ENCODE peak calls at places on chromosomes 5 and 9, in five cellular contexts. One of them, this sample, is unnamed.

GRCh38 chr5:17070646-17071045 is 134.6 kb upstream of the MYO10 start:
- DNase-seq in A549: no peak
- DNase-seq in K562: no peak
- DNase-seq in HepG2: no peak
- DNase-seq in GM23338: no peak
- DNase-seq in this sample: no peak

GRCh38 chr5:107955321-107955720 is 284.6 kb upstream of the EFNA5 start:
- DNase-seq in A549: no peak
- DNase-seq in K562: no peak
- DNase-seq in HepG2: no peak
- DNase-seq in GM23338: no peak
- DNase-seq in this sample: no peak

GRCh38 chr5:56735845-56736641 is 79.3 kb upstream of the MAP3K1 start:
- DNase-seq in A549: no peak
- DNase-seq in K562: no peak
- DNase-seq in HepG2: no peak
- DNase-seq in GM23338: peak; percentile 10
- DNase-seq in this sample: no peak

GRCh38 chr5:104189909-104190308 is 627.3 kb upstream of the NUDT12 start:
- DNase-seq in A549: no peak
- DNase-seq in K562: peak; percentile 41
- DNase-seq in HepG2: peak; percentile 10
- DNase-seq in GM23338: no peak
- DNase-seq in this sample: no peak

GRCh38 chr5:40430112-40430725 is 249.5 kb upstream of the PTGER4 start:
- DNase-seq in A549: no peak
- DNase-seq in K562: no peak
- DNase-seq in HepG2: no peak
- DNase-seq in GM23338: no peak
- DNase-seq in this sample: no peak

GRCh38 chr5:36442352-36442751 is 140.7 kb upstream of the RANBP3L start:
- DNase-seq in A549: peak; percentile 27
- DNase-seq in K562: peak; percentile 64
- DNase-seq in HepG2: peak; percentile 57
- DNase-seq in GM23338: no peak
- DNase-seq in this sample: no peak

GRCh38 chr5:96081276-96081858 is 119.7 kb upstream of the ELL2 start:
- DNase-seq in A549: no peak
- DNase-seq in K562: peak; percentile 15
- DNase-seq in HepG2: no peak
- DNase-seq in GM23338: no peak
- DNase-seq in this sample: no peak

GRCh38 chr5:127871448-127872153 is 168.4 kb downstream of the CCDC192 start:
- DNase-seq in A549: no peak
- DNase-seq in K562: no peak
- DNase-seq in HepG2: no peak
- DNase-seq in GM23338: no peak
- DNase-seq in this sample: no peak

GRCh38 chr5:177309351-177310191 is 2.1 kb downstream of the MXD3 start:
- DNase-seq in A549: peak; percentile 91
- DNase-seq in K562: peak; percentile 57
- DNase-seq in HepG2: peak; percentile 79
- DNase-seq in GM23338: peak; percentile 93
- DNase-seq in this sample: peak; percentile 62

GRCh38 chr5:99773290-99773689 is 761.9 kb upstream of the FAM174A start:
- DNase-seq in A549: no peak
- DNase-seq in K562: no peak
- DNase-seq in HepG2: no peak
- DNase-seq in GM23338: no peak
- DNase-seq in this sample: no peak

DNA sequence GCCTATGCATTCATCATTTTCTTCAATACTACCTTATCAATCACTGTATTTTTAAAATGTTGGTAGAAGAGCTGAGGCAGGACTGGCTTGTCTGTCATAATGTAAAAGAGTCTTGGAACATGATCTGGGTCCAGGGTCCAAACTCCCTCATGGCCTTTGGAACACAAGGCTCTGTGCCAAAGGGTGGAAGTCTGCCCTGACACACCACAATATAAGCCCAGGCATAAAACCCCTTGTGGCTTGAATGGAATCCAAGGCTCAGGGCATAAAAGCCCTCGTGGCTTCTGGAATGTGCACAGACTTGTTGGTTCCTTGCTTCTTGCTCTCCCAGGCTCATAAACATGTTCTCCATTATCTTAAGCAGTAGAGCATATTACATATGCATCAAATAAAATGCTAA is 48.0 kb downstream of the GABRB2 start:
- DNase-seq in A549: no peak
- DNase-seq in K562: no peak
- DNase-seq in HepG2: no peak
- DNase-seq in GM23338: no peak
- DNase-seq in this sample: no peak
- TF ChIP-seq REST in A549: no peak
- TF ChIP-seq REST in K562: no peak
- TF ChIP-seq REST in HepG2: no peak
- TF ChIP-seq REST in GM23338: no peak
- TF ChIP-seq REST in this sample: no peak

GRCh38 chr9:127783111-127783621 is 2.7 kb upstream of the CDK9 start:
- DNase-seq in A549: no peak
- DNase-seq in K562: no peak
- DNase-seq in HepG2: no peak
- DNase-seq in GM23338: no peak
- DNase-seq in this sample: no peak
- TF ChIP-seq REST in A549: no peak
- TF ChIP-seq REST in K562: no peak
- TF ChIP-seq REST in HepG2: no peak
- TF ChIP-seq REST in GM23338: no peak
- TF ChIP-seq REST in this sample: no peak

DNA sequence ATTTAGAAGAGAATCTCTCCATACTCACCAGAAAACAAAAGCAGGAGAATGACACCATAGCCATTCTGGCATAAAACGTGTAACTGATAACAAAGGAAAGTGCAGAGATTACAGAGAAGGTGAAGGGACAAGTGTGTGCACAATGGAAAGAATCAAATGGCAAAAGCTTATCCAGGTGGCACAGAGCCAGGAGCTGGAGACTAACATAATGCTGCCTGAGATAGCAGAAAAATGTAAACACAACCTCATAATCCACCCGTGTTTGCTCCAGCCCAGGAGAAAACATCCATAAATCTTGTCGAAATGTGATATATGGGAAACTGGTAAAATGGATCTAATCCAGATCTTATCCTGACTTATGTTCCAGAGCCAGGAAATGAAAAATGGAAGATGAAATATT is 212.5 kb upstream of the DAPK1 start:
- DNase-seq in A549: no peak
- DNase-seq in K562: no peak
- DNase-seq in HepG2: no peak
- DNase-seq in GM23338: no peak
- DNase-seq in this sample: no peak
- TF ChIP-seq REST in A549: no peak
- TF ChIP-seq REST in K562: no peak
- TF ChIP-seq REST in HepG2: no peak
- TF ChIP-seq REST in GM23338: no peak
- TF ChIP-seq REST in this sample: no peak

GRCh38 chr5:121691478-121691877 is 160.2 kb upstream of the FTMT start:
- DNase-seq in A549: peak; percentile 59
- DNase-seq in K562: peak; percentile 12
- DNase-seq in HepG2: peak; percentile 39
- DNase-seq in GM23338: peak; percentile 38
- DNase-seq in this sample: no peak
- TF ChIP-seq REST in A549: no peak
- TF ChIP-seq REST in K562: no peak
- TF ChIP-seq REST in HepG2: no peak
- TF ChIP-seq REST in GM23338: no peak
- TF ChIP-seq REST in this sample: no peak

GRCh38 chr9:135609366-135609955 is 29.9 kb downstream of the GLT6D1 start:
- DNase-seq in A549: no peak
- DNase-seq in K562: no peak
- DNase-seq in HepG2: no peak
- DNase-seq in GM23338: no peak
- DNase-seq in this sample: no peak

GRCh38 chr9:135608294-135608998 is 30.9 kb downstream of the GLT6D1 start:
- DNase-seq in A549: no peak
- DNase-seq in K562: no peak
- DNase-seq in HepG2: no peak
- DNase-seq in GM23338: no peak
- DNase-seq in this sample: no peak

GRCh38 chr9:135606885-135607259 is 32.5 kb downstream of the GLT6D1 start:
- DNase-seq in A549: no peak
- DNase-seq in K562: no peak
- DNase-seq in HepG2: no peak
- DNase-seq in GM23338: no peak
- DNase-seq in this sample: no peak

GRCh38 chr9:135608999-135609317 is 30.4 kb downstream of the GLT6D1 start:
- DNase-seq in A549: no peak
- DNase-seq in K562: no peak
- DNase-seq in HepG2: no peak
- DNase-seq in GM23338: no peak
- DNase-seq in this sample: no peak

DNA sequence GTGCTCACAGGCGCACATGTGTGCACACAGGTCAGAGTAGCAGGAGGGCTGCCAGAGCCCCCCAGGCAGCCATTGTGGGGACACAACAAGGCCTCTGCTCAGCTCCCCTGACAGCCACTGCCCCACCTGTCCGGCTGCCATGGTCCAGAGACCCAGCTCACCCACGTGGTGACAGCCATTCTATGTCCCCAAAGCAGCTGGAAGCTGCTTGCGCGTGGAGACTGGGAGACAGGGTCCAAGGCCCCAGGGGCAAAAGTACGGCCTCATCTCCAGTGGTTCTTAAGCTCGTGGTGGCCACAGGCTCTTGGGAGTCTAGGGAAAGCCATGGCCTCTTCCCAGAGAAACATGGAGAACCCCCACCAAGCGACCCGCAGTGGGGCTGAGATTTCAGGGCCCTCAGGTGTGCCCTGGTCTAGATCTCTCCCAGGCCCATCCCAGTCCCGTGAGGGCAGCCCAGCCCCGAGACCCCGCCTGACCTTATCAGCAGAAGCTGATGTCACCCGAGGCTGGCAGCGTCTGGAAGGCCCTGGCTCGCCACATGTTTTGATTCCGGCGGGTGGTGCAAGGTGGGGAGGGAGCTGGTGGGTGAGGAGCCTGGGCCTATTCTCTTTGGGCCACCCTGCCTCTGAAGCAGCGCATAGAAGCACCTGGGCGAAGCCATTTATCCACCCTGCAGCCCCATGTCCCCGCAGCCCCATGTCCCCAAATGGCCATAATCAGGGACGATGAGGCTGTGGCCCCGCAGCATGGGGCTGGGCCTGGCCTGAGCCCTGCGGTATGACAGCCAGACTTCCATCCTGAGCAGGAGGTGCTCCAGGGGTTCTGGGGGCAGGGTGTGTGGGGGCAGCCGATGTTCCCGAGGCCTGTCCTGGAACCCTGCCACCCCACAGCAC is 31.7 kb downstream of the GLT6D1 start:
- DNase-seq in A549: no peak
- DNase-seq in K562: no peak
- DNase-seq in HepG2: no peak
- DNase-seq in GM23338: no peak
- DNase-seq in this sample: no peak
- TF ChIP-seq REST in A549: no peak
- TF ChIP-seq REST in K562: no peak
- TF ChIP-seq REST in HepG2: no peak
- TF ChIP-seq REST in GM23338: no peak
- TF ChIP-seq REST in this sample: no peak

DNA sequence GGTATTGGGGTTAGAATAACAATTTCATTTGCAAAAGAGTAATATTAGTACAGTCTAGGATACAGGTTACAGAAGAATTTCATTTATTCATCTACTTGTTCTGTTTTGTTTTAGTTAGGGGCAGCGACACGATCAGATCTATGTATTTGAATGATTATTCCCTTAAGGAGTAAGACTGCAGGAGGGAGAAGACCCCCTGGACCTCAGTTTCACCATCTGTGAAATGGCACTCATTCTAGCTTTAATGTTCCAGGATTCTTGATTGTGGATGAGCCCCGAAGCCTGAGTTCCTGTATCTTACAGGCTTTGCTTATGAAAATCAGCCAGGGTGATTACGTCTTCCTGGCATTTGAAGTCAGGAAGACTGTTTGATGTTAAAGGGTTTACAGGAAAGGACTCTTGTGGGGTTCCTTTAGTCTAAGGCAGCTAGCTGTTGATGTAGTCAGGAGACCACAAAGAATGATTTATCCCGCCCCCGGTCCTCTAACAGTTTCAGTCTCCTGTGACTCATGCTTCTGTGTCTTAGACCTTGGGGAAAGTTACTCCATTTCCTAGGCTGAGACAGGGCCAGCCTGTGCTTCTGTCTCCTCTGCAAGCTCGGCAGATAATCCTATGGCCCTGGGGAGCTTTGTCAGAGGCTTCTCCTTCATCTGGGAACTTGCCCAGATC is 11.5 kb downstream of the SMIM3 start:
- DNase-seq in A549: peak; percentile 16
- DNase-seq in K562: no peak
- DNase-seq in HepG2: no peak
- DNase-seq in GM23338: peak; percentile 11
- DNase-seq in this sample: no peak
- TF ChIP-seq REST in A549: no peak
- TF ChIP-seq REST in K562: no peak
- TF ChIP-seq REST in HepG2: no peak
- TF ChIP-seq REST in GM23338: no peak
- TF ChIP-seq REST in this sample: no peak